ENCODE peak calls at places on chromosomes 7 and 10, in four cellular contexts. One of them, this sample, is unnamed.

GRCh38 chr7:5689716-5690115 is 91.7 kb downstream of the RNF216 start:
- DNase-seq in Kasumi-1: no peak
- DNase-seq in RWPE1: no peak
- DNase-seq in lung: no peak
- DNase-seq in this sample: no peak

GRCh38 chr7:29281782-29282541 is 87.4 kb downstream of the CHN2 start:
- DNase-seq in Kasumi-1: no peak
- DNase-seq in RWPE1: peak
- DNase-seq in lung: no peak
- DNase-seq in this sample: no peak

GRCh38 chr7:135745702-135746312 is 2.8 kb downstream of the FAM180A start:
- DNase-seq in Kasumi-1: no peak
- DNase-seq in RWPE1: peak
- DNase-seq in lung: no peak
- DNase-seq in this sample: no peak

GRCh38 chr10:17290226-17290625 is 62.2 kb downstream of the VIM start:
- DNase-seq in Kasumi-1: no peak
- DNase-seq in RWPE1: peak
- DNase-seq in lung: no peak
- DNase-seq in this sample: peak

GRCh38 chr7:33998487-33998886 is 93.1 kb downstream of the BMPER start:
- DNase-seq in Kasumi-1: no peak
- DNase-seq in RWPE1: no peak
- DNase-seq in lung: no peak
- DNase-seq in this sample: no peak

GRCh38 chr7:155948845-155949244 is 136.6 kb upstream of the SHH start:
- DNase-seq in Kasumi-1: no peak
- DNase-seq in RWPE1: no peak
- DNase-seq in lung: no peak
- DNase-seq in this sample: no peak

GRCh38 chr7:368651-369475 is 78.9 kb downstream of the FOXL3 start:
- DNase-seq in Kasumi-1: no peak
- DNase-seq in RWPE1: peak
- DNase-seq in lung: no peak
- DNase-seq in this sample: no peak

GRCh38 chr7:38120076-38120475 is 58.0 kb upstream of the STARD3NL start:
- DNase-seq in Kasumi-1: no peak
- DNase-seq in RWPE1: no peak
- DNase-seq in lung: no peak
- DNase-seq in this sample: no peak

GRCh38 chr10:21649441-21649872 is 115.4 kb downstream of the MLLT10 start:
- DNase-seq in Kasumi-1: no peak
- DNase-seq in RWPE1: no peak
- DNase-seq in lung: no peak
- DNase-seq in this sample: no peak

GRCh38 chr10:103473261-103473671 is 5.8 kb downstream of the CALHM3 start:
- DNase-seq in Kasumi-1: no peak
- DNase-seq in RWPE1: no peak
- DNase-seq in lung: no peak
- DNase-seq in this sample: no peak

GRCh38 chr10:133131754-133132710 is 28.0 kb upstream of the KNDC1 start:
- DNase-seq in Kasumi-1: no peak
- DNase-seq in RWPE1: no peak
- DNase-seq in lung: no peak
- DNase-seq in this sample: no peak

GRCh38 chr7:77631820-77632219 is 64.4 kb upstream of the RSBN1L start:
- DNase-seq in Kasumi-1: no peak
- DNase-seq in RWPE1: no peak
- DNase-seq in lung: no peak
- DNase-seq in this sample: no peak

GRCh38 chr7:130272456-130273080 is 5.9 kb downstream of the CPA2 start:
- DNase-seq in Kasumi-1: no peak
- DNase-seq in RWPE1: peak
- DNase-seq in lung: no peak
- DNase-seq in this sample: no peak

GRCh38 chr7:31443457-31443856 is 70.4 kb upstream of the ITPRID1 start:
- DNase-seq in Kasumi-1: peak
- DNase-seq in RWPE1: peak
- DNase-seq in lung: no peak
- DNase-seq in this sample: peak

GRCh38 chr7:27188666-27189559 is 3.9 kb upstream of the HOXA11 start:
- DNase-seq in Kasumi-1: peak
- DNase-seq in RWPE1: no peak
- DNase-seq in lung: no peak
- DNase-seq in this sample: no peak

GRCh38 chr7:5525271-5526189 is 101.9 kb upstream of the TNRC18 start:
- DNase-seq in Kasumi-1: no peak
- DNase-seq in RWPE1: no peak
- DNase-seq in lung: no peak
- DNase-seq in this sample: peak

GRCh38 chr10:104351067-104351681 is 2.5 kb upstream of the CFAP58 start:
- DNase-seq in Kasumi-1: peak
- DNase-seq in RWPE1: no peak
- DNase-seq in lung: no peak
- DNase-seq in this sample: no peak

GRCh38 chr10:10235003-10235402 is 782.7 kb upstream of the CELF2 start:
- DNase-seq in Kasumi-1: no peak
- DNase-seq in RWPE1: peak
- DNase-seq in lung: no peak
- DNase-seq in this sample: no peak

GRCh38 chr7:121084256-121084655 is 95.7 kb downstream of the CPED1 start:
- DNase-seq in Kasumi-1: no peak
- DNase-seq in RWPE1: no peak
- DNase-seq in lung: no peak
- DNase-seq in this sample: no peak

GRCh38 chr10:84310470-84310869 is 17.9 kb upstream of the CCSER2 start:
- DNase-seq in Kasumi-1: no peak
- DNase-seq in RWPE1: no peak
- DNase-seq in lung: no peak
- DNase-seq in this sample: no peak

GRCh38 chr10:33314788-33315561 is 19.5 kb downstream of the NRP1 start:
- DNase-seq in Kasumi-1: no peak
- DNase-seq in RWPE1: no peak
- DNase-seq in lung: no peak
- DNase-seq in this sample: no peak

GRCh38 chr7:26663905-26664673 is 200.3 kb downstream of the SKAP2 start:
- DNase-seq in Kasumi-1: no peak
- DNase-seq in RWPE1: no peak
- DNase-seq in lung: no peak
- DNase-seq in this sample: no peak

GRCh38 chr10:122504551-122504950 is 43.2 kb downstream of the HTRA1 start:
- DNase-seq in Kasumi-1: no peak
- DNase-seq in RWPE1: peak
- DNase-seq in lung: peak
- DNase-seq in this sample: peak

GRCh38 chr10:97234403-97234802 is 48.6 kb upstream of the SLIT1 start:
- DNase-seq in Kasumi-1: peak
- DNase-seq in RWPE1: peak
- DNase-seq in lung: no peak
- DNase-seq in this sample: peak

GRCh38 chr10:4596951-4597350 is 229.1 kb upstream of the AKR1E2 start:
- DNase-seq in Kasumi-1: no peak
- DNase-seq in RWPE1: no peak
- DNase-seq in lung: no peak
- DNase-seq in this sample: no peak

GRCh38 chr10:100370976-100371706 is 24.1 kb downstream of the SCD start:
- DNase-seq in Kasumi-1: peak
- DNase-seq in RWPE1: peak
- DNase-seq in lung: peak
- DNase-seq in this sample: peak

GRCh38 chr10:84293574-84294016 is 34.8 kb upstream of the CCSER2 start:
- DNase-seq in Kasumi-1: no peak
- DNase-seq in RWPE1: no peak
- DNase-seq in lung: no peak
- DNase-seq in this sample: no peak

GRCh38 chr10:50625663-50626062 is 1.9 kb upstream of the SGMS1 start:
- DNase-seq in Kasumi-1: peak
- DNase-seq in RWPE1: no peak
- DNase-seq in lung: no peak
- DNase-seq in this sample: no peak

GRCh38 chr10:103710490-103710889 is 144.9 kb downstream of the SH3PXD2A start:
- DNase-seq in Kasumi-1: no peak
- DNase-seq in RWPE1: no peak
- DNase-seq in lung: no peak
- DNase-seq in this sample: no peak

GRCh38 chr10:62779487-62780248 is 24.9 kb upstream of the ADO start:
- DNase-seq in Kasumi-1: peak
- DNase-seq in RWPE1: no peak
- DNase-seq in lung: no peak
- DNase-seq in this sample: peak

GRCh38 chr10:113945687-113946085 is 91.2 kb downstream of the NHLRC2 start:
- DNase-seq in Kasumi-1: no peak
- DNase-seq in RWPE1: no peak
- DNase-seq in lung: no peak
- DNase-seq in this sample: no peak

GRCh38 chr7:50793947-50794570 is 11.4 kb upstream of the GRB10 start:
- DNase-seq in Kasumi-1: no peak
- DNase-seq in RWPE1: no peak
- DNase-seq in lung: no peak
- DNase-seq in this sample: no peak

GRCh38 chr10:71639412-71639719 is 80.2 kb downstream of the C10orf105 start:
- DNase-seq in Kasumi-1: no peak
- DNase-seq in RWPE1: no peak
- DNase-seq in lung: no peak
- DNase-seq in this sample: no peak

GRCh38 chr7:159030490-159031134 is 114.1 kb downstream of the VIPR2 start:
- DNase-seq in Kasumi-1: peak
- DNase-seq in RWPE1: peak
- DNase-seq in lung: peak
- DNase-seq in this sample: peak

This sample was measured in Calu3.